ENCODE peak calls at places on chromosomes 7 and 10, in six cellular contexts. Y is nephron progenitor cell, H is RWPE1, P is glutamatergic neuron, X is fibroblast of the aortic adventitia, G is brain microvascular endothelial cell. R is an unnamed sample.

GRCh38 chr7:14886533-14886932 is 16.0 kb downstream of the DGKB start:
- DNase-seq in Y (no peak), G (no peak), P (no peak), X (no peak), H (no peak), R (no peak)

GRCh38 chr10:84340632-84341537 is 12.5 kb downstream of the CCSER2 start:
- DNase-seq in H (no peak), P (no peak), G (no peak), Y (no peak), X (no peak), R (no peak)

GRCh38 chr10:100579261-100579660 is 43.5 kb downstream of the HIF1AN start:
- DNase-seq in P (no peak), G (no peak), Y (no peak), X (no peak), H (no peak), R (no peak)

GRCh38 chr7:96637531-96637930 is 72.1 kb downstream of the SEM1 start:
- DNase-seq in H (no peak), Y (no peak), G (no peak), X (no peak), P (no peak), R (no peak)

GRCh38 chr7:118858651-118859149 is 634.2 kb downstream of the ANKRD7 start:
- DNase-seq in H (no peak), G (no peak), P (peak; percentile 55), X (no peak), Y (no peak), R (no peak)

GRCh38 chr7:30434140-30434799 is 44.3 kb downstream of the NOD1 start:
- DNase-seq in H (no peak), G (no peak), P (no peak), Y (no peak), X (no peak), R (no peak)

GRCh38 chr10:114855776-114856543 is 34.4 kb downstream of the FHIP2A start:
- DNase-seq in P (no peak), X (peak; percentile 17), Y (no peak), H (peak; percentile 7), G (no peak), R (no peak)

GRCh38 chr10:7666253-7667023 is at the start of gene ITIH5:
- DNase-seq in H (no peak), G (no peak), P (peak; percentile 29), Y (peak; percentile 59), X (no peak), R (no peak)

GRCh38 chr7:30642789-30643188 is 39.5 kb downstream of the CRHR2 start:
- DNase-seq in H (no peak), Y (no peak), P (no peak), X (no peak), G (no peak), R (no peak)

GRCh38 chr7:77797734-77798393 is 370 bp downstream of the TMEM60 start:
- DNase-seq in X (no peak), H (peak; percentile 33), G (peak; percentile 7), P (peak; percentile 52), Y (peak; percentile 63), R (no peak)

GRCh38 chr7:82441916-82442478 is 1.6 kb downstream of the CACNA2D1 start:
- DNase-seq in X (peak; percentile 35), G (no peak), H (peak; percentile 5), P (no peak), Y (no peak), R (no peak)

GRCh38 chr10:32149257-32149955 is 93.2 kb upstream of the KIF5B start:
- DNase-seq in G (peak; percentile 95), Y (no peak), X (peak; percentile 99), P (no peak), H (peak; percentile 78), R (no peak)

GRCh38 chr7:4712371-4713182 is 30.5 kb downstream of the FOXK1 start:
- DNase-seq in P (no peak), Y (no peak), H (no peak), X (no peak), G (peak; percentile 63), R (peak; percentile 93)

GRCh38 chr10:9198611-9199010 is 1144.1 kb downstream of the GATA3 start:
- DNase-seq in H (no peak), G (peak; percentile 40), X (peak; percentile 23), P (no peak), Y (no peak), R (no peak)

DNA sequence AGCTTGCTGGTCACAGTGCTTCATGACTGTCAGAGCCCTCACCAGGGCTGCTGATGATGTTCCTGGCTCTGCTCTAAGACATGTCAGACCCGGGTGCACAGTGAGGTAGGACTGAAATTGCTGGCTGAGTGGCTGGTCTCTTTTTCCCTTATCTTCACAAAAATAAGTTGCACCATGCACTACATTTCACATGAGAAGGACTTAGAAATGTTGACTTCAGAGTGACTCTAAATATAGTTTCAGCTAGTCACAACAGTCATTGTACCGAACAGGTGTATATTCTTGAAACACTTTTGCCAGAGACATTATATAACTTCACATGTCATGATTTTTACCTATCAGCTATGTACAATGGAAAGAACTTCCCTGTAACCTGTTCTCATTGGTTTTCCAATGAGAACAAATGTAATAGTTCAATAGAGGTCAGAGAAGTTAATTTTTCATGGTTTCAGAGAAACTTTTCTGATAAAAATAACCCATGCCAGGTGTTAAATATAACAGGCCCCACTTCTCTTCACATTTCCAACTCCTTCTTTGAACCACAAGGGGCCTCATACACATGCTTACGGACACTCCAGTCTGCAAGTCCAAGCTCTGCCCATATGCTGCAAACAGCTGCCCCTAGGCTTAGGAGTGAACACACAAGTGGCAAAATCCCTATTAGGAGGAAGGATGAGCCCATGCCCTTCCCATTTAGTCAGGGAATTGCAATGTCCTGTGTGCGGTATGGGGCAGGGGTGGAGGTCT is 115.6 kb downstream of the CDK6 start:
- DNase-seq in H (no peak), P (peak; percentile 39), X (no peak), G (no peak), Y (no peak), R (no peak)
- TF ChIP-seq CTCF in H (no peak), P (no peak), X (no peak), G (no peak), Y (no peak), R (no peak)

GRCh38 chr7:85186521-85187241 is at the start of gene SEMA3D:
- DNase-seq in X (peak; percentile 85), H (peak; percentile 55), P (peak; percentile 93), Y (peak; percentile 87), G (peak; percentile 57), R (no peak)

GRCh38 chr7:85185355-85186082 is 1.3 kb downstream of the SEMA3D start:
- DNase-seq in G (peak; percentile 59), H (peak; percentile 15), Y (peak; percentile 61), X (peak; percentile 82), P (peak; percentile 63), R (no peak)

GRCh38 chr7:85186083-85186520 is 754 bp downstream of the SEMA3D start:
- DNase-seq in P (peak; percentile 51), G (peak; percentile 18), Y (peak; percentile 62), H (peak; percentile 13), X (peak; percentile 66), R (no peak)

DNA sequence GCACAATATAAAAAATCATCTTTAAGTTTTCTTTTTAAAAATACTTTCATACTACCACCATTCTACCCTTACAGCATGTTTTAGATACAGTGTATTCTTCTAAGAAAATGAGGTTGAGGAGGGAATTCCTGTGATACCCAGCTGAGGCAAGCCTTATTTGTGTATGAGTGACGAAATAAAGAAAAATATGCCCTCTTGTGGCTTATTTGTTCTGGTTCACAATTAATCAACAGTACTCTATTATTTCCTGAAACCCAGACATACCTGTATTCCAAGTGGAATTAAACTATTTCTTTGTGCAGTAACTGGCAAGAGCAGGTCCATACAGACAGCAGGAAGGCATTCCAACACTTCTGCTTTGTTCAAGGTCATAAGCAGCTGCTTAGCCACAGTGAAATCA is 4.5 kb upstream of the SEMA3D start:
- DNase-seq in P (no peak), G (no peak), H (peak; percentile 25), Y (no peak), X (peak; percentile 72), R (no peak)
- TF ChIP-seq CTCF in P (peak; percentile 22), G (peak; percentile 36), H (peak; percentile 7), Y (no peak), X (peak; percentile 36), R (peak; percentile 29)

GRCh38 chr7:1769286-1770200 is 99.5 kb downstream of the ELFN1 start:
- DNase-seq in G (no peak), P (no peak), H (no peak), X (no peak), Y (no peak), R (no peak)
- TF ChIP-seq CTCF in G (no peak), P (no peak), H (no peak), X (no peak), Y (no peak), R (no peak)

GRCh38 chr10:120115959-120116358 is 223.4 kb downstream of the SEC23IP start:
- DNase-seq in X (no peak), H (no peak), Y (peak; percentile 5), P (no peak), G (no peak), R (no peak)
- TF ChIP-seq CTCF in X (no peak), H (no peak), Y (no peak), P (no peak), G (no peak), R (no peak)

R was measured in D721Med.